ENCODE peak calls at places on chromosome 2, in five cellular contexts. K, R, Q, C and Y are unnamed samples. For H3K27me3, the result is how much of the 10 kb centered on the place peaks cover.

GRCh38 chr2:240818543-240819403 is 1.2 kb downstream of the KIF1A start:
- DNase-seq in Q (no peak), K (no peak), R (no peak), C (no peak), Y (no peak)

GRCh38 chr2:240572141-240573031 is 4.1 kb downstream of the RNPEPL1 start:
- DNase-seq in R (no peak), K (no peak), Q (peak), C (no peak), Y (no peak)

GRCh38 chr2:195696012-195696411 is 39.0 kb downstream of the SLC39A10 start:
- DNase-seq in Q (no peak), C (no peak), R (no peak), K (no peak), Y (no peak)

GRCh38 chr2:36245632-36246031 is 109.9 kb upstream of the CRIM1 start:
- DNase-seq in Q (no peak), R (peak), C (no peak), K (peak), Y (no peak)

GRCh38 chr2:217695033-217695520 is 307.7 kb downstream of the TNS1 start:
- DNase-seq in K (peak), C (peak), Q (no peak), R (peak), Y (peak)

GRCh38 chr2:98478088-98478551 is 33.5 kb downstream of the INPP4A start:
- DNase-seq in R (no peak), C (no peak), Q (no peak), K (no peak), Y (no peak)

GRCh38 chr2:65278450-65279030 is 50.9 kb downstream of the ACTR2 start:
- DNase-seq in C (no peak), Q (no peak), R (no peak), K (peak), Y (peak)

GRCh38 chr2:240435457-240435954 is at the start of gene GPC1:
- DNase-seq in K (peak), C (peak), Q (peak), R (peak), Y (peak)

GRCh38 chr2:198053173-198053572 is 248.8 kb downstream of the PLCL1 start:
- DNase-seq in Q (no peak), K (no peak), R (no peak), C (no peak), Y (no peak)

GRCh38 chr2:190213441-190214335 is 105.9 kb downstream of the HIBCH start:
- DNase-seq in K (peak), C (peak), R (no peak), Q (no peak), Y (no peak)

GRCh38 chr2:191488135-191488534 is 189.8 kb upstream of the NABP1 start:
- DNase-seq in Q (no peak), K (peak), R (no peak), C (peak), Y (peak)

GRCh38 chr2:231717281-231718180 is 9.2 kb downstream of the PTMA start:
- DNase-seq in C (peak), R (peak), Q (no peak), K (peak), Y (peak)

GRCh38 chr2:193566276-193566675 is 1371.5 kb upstream of the TMEFF2 start:
- DNase-seq in C (no peak), K (peak), Q (no peak), R (no peak), Y (peak)

GRCh38 chr2:206962966-206963365 is 23.6 kb downstream of the CPO start:
- DNase-seq in Q (no peak), R (no peak), C (no peak), K (no peak), Y (no peak)

GRCh38 chr2:171404258-171404657 is 29.5 kb downstream of the METTL8 start:
- DNase-seq in C (peak), Q (no peak), R (no peak), K (peak), Y (peak)

GRCh38 chr2:28538652-28539051 is 42.8 kb downstream of the PLB1 start:
- DNase-seq in R (no peak), K (no peak), Q (no peak), C (no peak), Y (no peak)

GRCh38 chr2:56376699-56377665 is 193.2 kb downstream of the CCDC85A start:
- DNase-seq in K (peak), C (peak), R (no peak), Q (no peak), Y (peak)

GRCh38 chr2:63078852-63079606 is 28.4 kb downstream of the OTX1 start:
- DNase-seq in C (peak), R (peak), K (no peak), Q (no peak), Y (no peak)

GRCh38 chr2:27689424-27689823 is 25.7 kb downstream of the SLC4A1AP start:
- DNase-seq in C (no peak), R (no peak), Q (no peak), K (no peak), Y (no peak)

GRCh38 chr2:10775831-10776230 is 36.8 kb downstream of the PDIA6 start:
- DNase-seq in R (no peak), Q (no peak), K (no peak), C (no peak), Y (no peak)

GRCh38 chr2:111653913-111654312 is 230.1 kb downstream of the ANAPC1 start:
- DNase-seq in Q (no peak), R (no peak), K (no peak), C (no peak), Y (no peak)

GRCh38 chr2:163465440-163465839 is 270.4 kb downstream of the FIGN start:
- DNase-seq in C (no peak), R (no peak), Q (no peak), K (no peak), Y (peak)

GRCh38 chr2:111698089-111698488 is 185.9 kb downstream of the ANAPC1 start:
- DNase-seq in C (no peak), Q (no peak), K (no peak), R (no peak), Y (no peak)

GRCh38 chr2:43169987-43170732 is 56.2 kb downstream of the ZFP36L2 start:
- DNase-seq in K (no peak), Q (no peak), R (peak), C (no peak), Y (no peak)

GRCh38 chr2:233836359-233836758 is 18.0 kb downstream of the HJURP start:
- DNase-seq in Q (no peak), R (no peak), K (no peak), C (no peak), Y (no peak)

GRCh38 chr2:10036095-10036879 is 7.1 kb upstream of the KLF11 start:
- DNase-seq in Q (peak), C (peak), K (peak), R (peak), Y (peak)

GRCh38 chr2:219207884-219208740 is 1.5 kb downstream of the ZFAND2B start:
- DNase-seq in Q (peak), K (peak), R (no peak), C (peak), Y (peak)

GRCh38 chr2:172334988-172335387 is 92.4 kb upstream of the ITGA6 start:
- DNase-seq in R (no peak), Q (no peak), K (no peak), C (peak), Y (no peak)

GRCh38 chr2:48779019-48779418 is 23.5 kb upstream of the LHCGR start:
- DNase-seq in C (no peak), Q (no peak), R (no peak), K (no peak), Y (no peak)

GRCh38 chr2:214156971-214157370 is 253.9 kb upstream of the VWC2L start:
- DNase-seq in C (no peak), R (no peak), Q (no peak), K (no peak), Y (no peak)

GRCh38 chr2:17543131-17543660 is 2.7 kb downstream of the VSNL1 start:
- DNase-seq in C (no peak), R (no peak), K (no peak), Q (no peak), Y (no peak)

GRCh38 chr2:17539993-17540812 is at the start of gene VSNL1:
- DNase-seq in Q (peak), K (peak), C (peak), R (peak), Y (peak)

GRCh38 chr2:17542471-17542870 is 2.0 kb downstream of the VSNL1 start:
- DNase-seq in Q (no peak), C (no peak), R (no peak), K (no peak), Y (no peak)

GRCh38 chr2:17540813-17541513 is 467 bp downstream of the VSNL1 start:
- DNase-seq in R (peak), Q (no peak), C (no peak), K (no peak), Y (no peak)

DNA sequence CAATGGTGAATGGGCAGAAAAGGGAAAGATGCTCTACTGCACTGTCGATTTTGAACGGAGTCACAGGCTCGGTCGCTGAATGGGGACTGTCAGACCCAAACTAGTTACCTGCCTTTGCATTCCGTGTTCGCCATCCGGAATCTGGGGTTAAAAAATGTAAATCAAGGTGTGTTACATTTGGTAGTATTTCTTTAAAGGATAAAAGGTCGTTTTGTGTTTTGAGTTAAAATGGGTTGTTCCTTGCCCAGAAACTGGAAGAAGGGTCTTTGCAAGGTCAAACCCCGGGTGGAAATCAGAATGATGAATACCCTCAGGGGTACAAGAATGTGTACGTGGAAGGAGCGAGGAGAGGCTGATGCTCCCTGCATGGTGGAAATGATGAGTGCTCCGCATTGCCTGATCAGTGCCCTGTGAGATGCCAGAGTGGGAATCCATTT is 1.0 kb downstream of the VSNL1 start:
- DNase-seq in R (no peak), K (no peak), Q (no peak), C (no peak), Y (no peak)
- H3K27me3 ChIP-seq in R (under half), K (under half), Q (under half), C (under half), Y (under half)

GRCh38 chr2:149218500-149218899 is 111.9 kb upstream of the LYPD6 start:
- DNase-seq in Q (no peak), C (no peak), K (no peak), R (no peak), Y (no peak)

GRCh38 chr2:149223472-149224062 is 106.8 kb upstream of the LYPD6 start:
- DNase-seq in C (no peak), K (no peak), R (no peak), Q (no peak), Y (no peak)

GRCh38 chr2:149221898-149222297 is 108.5 kb upstream of the LYPD6 start:
- DNase-seq in K (no peak), R (no peak), Q (no peak), C (no peak), Y (no peak)

GRCh38 chr2:149219853-149220252 is 110.5 kb upstream of the LYPD6 start:
- DNase-seq in K (no peak), C (no peak), Q (no peak), R (no peak), Y (no peak)

DNA sequence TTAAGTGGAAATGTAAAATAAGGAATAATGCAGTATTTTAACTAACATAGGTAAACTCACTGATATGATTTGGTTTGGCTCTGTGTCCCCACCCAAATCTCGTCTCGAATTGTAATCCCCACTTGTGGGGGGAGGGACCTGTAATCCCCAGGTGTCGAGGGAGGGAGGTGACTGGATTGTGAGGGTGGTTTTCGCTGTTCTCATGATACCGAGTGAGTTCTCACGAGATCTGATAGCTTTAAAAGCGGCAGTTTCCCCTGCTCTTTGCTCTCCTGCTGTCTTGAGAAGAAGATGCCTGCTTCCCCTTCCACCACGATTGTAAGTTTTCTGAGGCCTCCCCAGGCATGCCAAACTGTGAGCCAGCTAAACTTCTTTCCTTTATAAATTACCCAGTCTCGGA is 109.4 kb upstream of the LYPD6 start:
- DNase-seq in C (no peak), R (no peak), Q (no peak), K (no peak), Y (no peak)
- H3K27me3 ChIP-seq in C (under half), R (under half), Q (under half), K (under half), Y (under half)

GRCh38 chr2:113246606-113247005 is 32.1 kb downstream of the PAX8 start:
- DNase-seq in K (no peak), Q (no peak), C (no peak), R (no peak), Y (no peak)
- H3K27me3 ChIP-seq in K (under half), Q (under half), C (under half), R (under half), Y (under half)

GRCh38 chr2:237944302-237944701 is 22.5 kb upstream of the UBE2F start:
- DNase-seq in R (no peak), C (no peak), K (no peak), Q (no peak), Y (no peak)
- H3K27me3 ChIP-seq in R (under half), C (under half), K (under half), Q (under half), Y (under half)

GRCh38 chr2:222272446-222273035 is 26.3 kb downstream of the PAX3 start:
- DNase-seq in R (no peak), K (no peak), C (no peak), Q (no peak), Y (no peak)

GRCh38 chr2:222269132-222269531 is 29.7 kb downstream of the PAX3 start:
- DNase-seq in R (no peak), K (no peak), C (no peak), Q (no peak), Y (no peak)

GRCh38 chr2:222271854-222272253 is 26.9 kb downstream of the PAX3 start:
- DNase-seq in R (no peak), Q (no peak), C (no peak), K (no peak), Y (no peak)

GRCh38 chr2:222268311-222268980 is 30.4 kb downstream of the PAX3 start:
- DNase-seq in R (no peak), K (peak), Q (no peak), C (no peak), Y (no peak)

DNA sequence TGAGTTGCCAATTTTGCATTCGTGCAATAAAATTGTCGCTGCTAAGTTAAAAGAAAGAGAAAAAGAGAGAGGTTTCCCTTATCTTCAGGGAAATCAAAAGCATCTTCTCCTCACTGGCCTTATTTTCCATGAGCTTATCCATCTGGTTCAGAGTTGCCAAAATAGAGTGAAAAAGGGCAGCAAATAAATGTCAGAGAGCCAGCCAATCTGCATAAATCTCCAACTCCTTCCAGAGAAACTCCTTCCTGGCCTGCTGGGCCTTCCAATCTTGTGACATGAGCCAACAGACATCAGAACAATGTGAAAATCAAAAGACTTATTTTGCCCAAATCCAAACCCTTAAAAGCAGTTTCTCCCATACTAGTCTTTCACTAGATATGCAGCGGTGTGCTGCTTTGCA is 28.4 kb downstream of the PAX3 start:
- DNase-seq in K (no peak), R (no peak), C (no peak), Q (no peak), Y (no peak)
- H3K27me3 ChIP-seq in K (under half), R (under half), C (under half), Q (under half), Y (under half)

GRCh38 chr2:29990112-29990511 is 68.7 kb upstream of the ALK start:
- DNase-seq in K (no peak), Q (no peak), C (no peak), R (no peak), Y (no peak)

DNA sequence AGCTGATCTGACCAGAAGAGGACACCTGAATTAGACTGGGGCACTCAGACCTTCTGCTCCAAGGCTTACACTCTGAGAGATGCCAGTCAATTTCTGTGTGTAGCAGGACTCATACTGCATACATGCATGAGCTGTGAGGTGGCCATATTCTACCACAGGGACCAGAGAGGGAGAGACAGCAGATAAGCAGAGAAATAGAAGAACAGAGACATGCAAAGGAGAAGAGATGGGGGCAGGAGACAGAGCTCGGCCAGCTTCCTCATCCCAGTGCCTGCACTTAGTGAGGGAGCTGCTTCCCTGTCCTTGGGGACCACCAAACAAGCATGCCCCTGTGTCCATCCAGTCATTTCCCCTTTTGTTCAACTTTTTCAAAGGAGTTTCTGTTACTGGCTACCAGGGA is 73.9 kb upstream of the ALK start:
- DNase-seq in C (no peak), Q (no peak), K (no peak), R (no peak), Y (no peak)
- H3K27me3 ChIP-seq in C (under half), Q (under half), K (under half), R (under half), Y (under half)

GRCh38 chr2:70468898-70469297 is 84.7 kb downstream of the TGFA start:
- DNase-seq in C (no peak), R (no peak), Q (no peak), K (no peak), Y (no peak)

GRCh38 chr2:70469435-70469834 is 84.2 kb downstream of the TGFA start:
- DNase-seq in R (no peak), Q (no peak), C (no peak), K (no peak), Y (no peak)

GRCh38 chr2:70467831-70468810 is 85.5 kb downstream of the TGFA start:
- DNase-seq in R (no peak), C (no peak), Q (no peak), K (no peak), Y (no peak)

GRCh38 chr2:70469961-70470360 is 83.7 kb downstream of the TGFA start:
- DNase-seq in R (no peak), C (no peak), K (no peak), Q (no peak), Y (no peak)

DNA sequence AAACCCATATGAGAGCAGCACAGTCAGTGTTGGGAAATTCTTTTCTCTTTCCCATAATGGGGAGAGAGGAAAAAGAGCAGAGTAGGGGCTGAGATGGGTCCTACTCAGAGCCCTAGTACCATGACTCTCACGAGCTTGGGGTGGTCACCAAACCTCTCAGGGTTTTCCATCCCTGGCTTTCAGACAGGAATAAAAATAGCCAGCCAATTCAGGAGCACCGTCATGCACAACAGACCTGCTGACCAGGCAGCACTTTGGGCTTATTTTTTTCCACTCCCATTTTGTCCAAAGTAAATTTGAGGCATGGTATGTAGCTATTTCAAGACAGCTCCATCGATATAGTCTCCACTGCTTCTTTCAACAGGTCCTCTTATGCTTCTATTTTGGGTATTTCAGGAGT is 86.4 kb downstream of the TGFA start:
- DNase-seq in K (no peak), Q (no peak), C (no peak), R (no peak), Y (no peak)
- H3K27me3 ChIP-seq in K (under half), Q (under half), C (under half), R (under half), Y (half or more)

GRCh38 chr2:177721087-177721486 is 328.5 kb downstream of the AGPS start:
- DNase-seq in R (no peak), C (no peak), Q (no peak), K (no peak), Y (no peak)

GRCh38 chr2:177721815-177722552 is 329.4 kb downstream of the AGPS start:
- DNase-seq in C (no peak), R (no peak), K (no peak), Q (no peak), Y (no peak)

GRCh38 chr2:177727577-177728351 is 335.2 kb downstream of the AGPS start:
- DNase-seq in Q (no peak), C (no peak), K (no peak), R (no peak), Y (no peak)

GRCh38 chr2:177726853-177727465 is 334.4 kb downstream of the AGPS start:
- DNase-seq in Q (no peak), K (no peak), C (no peak), R (no peak), Y (no peak)

GRCh38 chr2:177724398-177725287 is 332.1 kb downstream of the AGPS start:
- DNase-seq in K (peak), R (peak), Q (peak), C (peak), Y (peak)
- H3K27me3 ChIP-seq in K (under half), R (under half), Q (under half), C (under half), Y (under half)

GRCh38 chr2:70903171-70903570 is 32.5 kb upstream of the ATP6V1B1 start:
- DNase-seq in C (no peak), K (no peak), R (no peak), Q (no peak), Y (no peak)
- H3K27me3 ChIP-seq in C (under half), K (under half), R (half or more), Q (under half), Y (half or more)